ENCODE peak calls at places on chromosome 4, in ten cellular contexts. S, O, T, C, Z, U, I, B, A and Q are unnamed samples.

GRCh38 chr4:89922881-89923280 is 28.2 kb downstream of the MMRN1 start:
- DNase-seq in S (no peak), O (no peak), T (no peak), C (no peak), Z (no peak), U (no peak), I (no peak), B (no peak), A (no peak), Q (no peak)

GRCh38 chr4:95637047-95637600 is 88.4 kb upstream of the UNC5C start:
- DNase-seq in S (peak), O (no peak), T (no peak), C (no peak), Z (no peak), U (no peak), I (no peak), B (peak), A (peak), Q (no peak)

GRCh38 chr4:141347738-141348524 is 127.2 kb downstream of the ZNF330 start:
- DNase-seq in S (no peak), O (no peak), T (no peak), C (no peak), Z (no peak), U (no peak), I (peak), B (peak), A (peak), Q (no peak)

GRCh38 chr4:101801957-101802356 is 11.4 kb downstream of the BANK1 start:
- DNase-seq in S (no peak), O (no peak), T (no peak), C (no peak), Z (no peak), U (no peak), I (no peak), B (no peak), A (no peak), Q (no peak)

GRCh38 chr4:140315970-140316369 is 57.5 kb upstream of the SCOC start:
- DNase-seq in S (no peak), O (no peak), T (no peak), C (no peak), Z (no peak), U (no peak), I (no peak), B (no peak), A (no peak), Q (no peak)

GRCh38 chr4:155948541-155948940 is 5.1 kb downstream of the CTSO start:
- DNase-seq in S (no peak), O (no peak), T (no peak), C (no peak), Z (no peak), U (no peak), I (no peak), B (no peak), A (peak), Q (no peak)

GRCh38 chr4:82519776-82520175 is 42.0 kb downstream of the TMEM150C start:
- DNase-seq in S (peak), O (no peak), T (no peak), C (no peak), Z (no peak), U (no peak), I (no peak), B (no peak), A (peak), Q (no peak)

GRCh38 chr4:142703694-142704309 is 142.3 kb downstream of the INPP4B start:
- DNase-seq in S (no peak), O (no peak), T (no peak), C (peak), Z (no peak), U (no peak), I (no peak), B (peak), A (no peak), Q (no peak)

GRCh38 chr4:54073481-54073880 is 9.1 kb upstream of the CHIC2 start:
- DNase-seq in S (no peak), O (no peak), T (no peak), C (no peak), Z (no peak), U (no peak), I (peak), B (peak), A (peak), Q (no peak)

GRCh38 chr4:6888506-6889071 is 21.0 kb upstream of the TBC1D14 start:
- DNase-seq in S (no peak), O (no peak), T (no peak), C (no peak), Z (no peak), U (no peak), I (no peak), B (no peak), A (no peak), Q (no peak)

GRCh38 chr4:175805863-175806262 is 6.2 kb downstream of the GPM6A start:
- DNase-seq in S (no peak), O (no peak), T (peak), C (no peak), Z (no peak), U (no peak), I (no peak), B (no peak), A (no peak), Q (no peak)

GRCh38 chr4:9904976-9905587 is 116.2 kb downstream of the SLC2A9 start:
- DNase-seq in S (no peak), O (no peak), T (no peak), C (peak), Z (no peak), U (no peak), I (no peak), B (peak), A (no peak), Q (no peak)

GRCh38 chr4:38387348-38387747 is 276.7 kb upstream of the KLF3 start:
- DNase-seq in S (peak), O (no peak), T (peak), C (no peak), Z (no peak), U (no peak), I (no peak), B (peak), A (peak), Q (no peak)

GRCh38 chr4:151048913-151049312 is 33.8 kb upstream of the LRBA start:
- DNase-seq in S (no peak), O (no peak), T (no peak), C (no peak), Z (no peak), U (no peak), I (no peak), B (no peak), A (no peak), Q (no peak)

GRCh38 chr4:113636438-113636818 is 125.1 kb downstream of the CAMK2D start:
- DNase-seq in S (no peak), O (no peak), T (no peak), C (no peak), Z (peak), U (no peak), I (no peak), B (no peak), A (no peak), Q (peak)

GRCh38 chr4:921830-922331 is 10.2 kb downstream of the GAK start:
- DNase-seq in S (no peak), O (no peak), T (no peak), C (peak), Z (no peak), U (no peak), I (no peak), B (no peak), A (no peak), Q (no peak)

GRCh38 chr4:82247629-82248028 is 126.2 kb downstream of the HNRNPD start:
- DNase-seq in S (no peak), O (no peak), T (no peak), C (no peak), Z (no peak), U (no peak), I (no peak), B (no peak), A (no peak), Q (no peak)

GRCh38 chr4:4647041-4647440 is 105.2 kb upstream of the STX18 start:
- DNase-seq in S (no peak), O (no peak), T (no peak), C (no peak), Z (no peak), U (no peak), I (peak), B (no peak), A (no peak), Q (no peak)